ENCODE peak calls at places on chromosome 9, in six cellular contexts. A is Peyer's patch, N is endothelial cell, T is HFF-Myc, Q is brain microvascular endothelial cell, M is keratinocyte. W is an unnamed sample.

GRCh38 chr9:117929873-117930272 is 225.7 kb downstream of the TLR4 start:
- DNase-seq in A (no peak), N (no peak), T (no peak), Q (no peak), M (no peak), W (no peak)

GRCh38 chr9:96644137-96644536 is 11.0 kb downstream of the PRXL2C start:
- DNase-seq in A (no peak), N (no peak), T (no peak), Q (no peak), M (no peak), W (no peak)

GRCh38 chr9:35452481-35452880 is 37.4 kb upstream of the RUSC2 start:
- DNase-seq in A (no peak), N (no peak), T (no peak), Q (no peak), M (no peak), W (no peak)

GRCh38 chr9:22136446-22137140 is 127.5 kb upstream of the CDKN2B start:
- DNase-seq in A (no peak), N (no peak), T (no peak), Q (peak; percentile 93), M (peak; percentile 63), W (no peak)

GRCh38 chr9:106892632-106893031 is 29.7 kb downstream of the ZNF462 start:
- DNase-seq in A (no peak), N (no peak), T (peak; percentile 97), Q (peak; percentile 98), M (peak; percentile 98), W (no peak)

GRCh38 chr9:128694344-128694743 is 5.3 kb downstream of the SET start:
- DNase-seq in A (no peak), N (no peak), T (no peak), Q (no peak), M (no peak), W (no peak)

GRCh38 chr9:137136926-137137607 is 1.9 kb upstream of the GRIN1 start:
- DNase-seq in A (no peak), N (no peak), T (no peak), Q (no peak), M (no peak), W (no peak)

GRCh38 chr9:78238061-78239038 is 2.5 kb downstream of the CEP78 start:
- DNase-seq in A (no peak), N (no peak), T (no peak), Q (no peak), M (no peak), W (no peak)

GRCh38 chr9:112866662-112867274 is 23.9 kb downstream of the SLC46A2 start:
- DNase-seq in A (no peak), N (no peak), T (no peak), Q (no peak), M (peak; percentile 54), W (no peak)

GRCh38 chr9:136011703-136012496 is 50.7 kb upstream of the UBAC1 start:
- DNase-seq in A (peak; percentile 25), N (no peak), T (no peak), Q (peak; percentile 48), M (no peak), W (no peak)

GRCh38 chr9:107615325-107615724 is 125.8 kb upstream of the KLF4 start:
- DNase-seq in A (no peak), N (no peak), T (no peak), Q (no peak), M (no peak), W (no peak)

GRCh38 chr9:81559741-81560140 is 129.6 kb downstream of the TLE1 start:
- DNase-seq in A (no peak), N (no peak), T (peak; percentile 73), Q (peak; percentile 95), M (peak; percentile 45), W (no peak)

GRCh38 chr9:106701611-106702010 is 161.4 kb upstream of the ZNF462 start:
- DNase-seq in A (no peak), N (no peak), T (no peak), Q (no peak), M (no peak), W (no peak)

GRCh38 chr9:70534058-70534457 is 119.6 kb upstream of the KLF9 start:
- DNase-seq in A (no peak), N (no peak), T (no peak), Q (peak; percentile 52), M (no peak), W (no peak)

GRCh38 chr9:33025572-33026347 is 687 bp downstream of the DNAJA1 start:
- DNase-seq in A (peak; percentile 67), N (peak; percentile 80), T (no peak), Q (peak; percentile 24), M (no peak), W (peak; percentile 82)

GRCh38 chr9:131393622-131394463 is at the start of gene PRRC2B:
- DNase-seq in A (peak; percentile 84), N (peak; percentile 96), T (no peak), Q (peak; percentile 57), M (no peak), W (peak; percentile 96)

GRCh38 chr9:77892171-77892570 is 139.4 kb downstream of the GNAQ start:
- DNase-seq in A (no peak), N (no peak), T (no peak), Q (no peak), M (no peak), W (peak; percentile 41)

GRCh38 chr9:20464242-20464641 is 158.1 kb downstream of the MLLT3 start:
- DNase-seq in A (no peak), N (no peak), T (no peak), Q (no peak), M (no peak), W (no peak)

GRCh38 chr9:138065287-138065686 is 187.7 kb downstream of the CACNA1B start:
- DNase-seq in A (peak; percentile 3), N (no peak), T (no peak), Q (no peak), M (no peak), W (no peak)

GRCh38 chr9:72480931-72481330 is 40.5 kb upstream of the TMC1 start:
- DNase-seq in A (no peak), N (no peak), T (peak; percentile 17), Q (no peak), M (no peak), W (no peak)

GRCh38 chr9:71646131-71646530 is 122.2 kb downstream of the CEMIP2 start:
- DNase-seq in A (no peak), N (no peak), T (no peak), Q (no peak), M (no peak), W (no peak)

GRCh38 chr9:129885018-129885669 is 49.9 kb downstream of the USP20 start:
- DNase-seq in A (peak; percentile 61), N (no peak), T (no peak), Q (no peak), M (no peak), W (no peak)

DNA sequence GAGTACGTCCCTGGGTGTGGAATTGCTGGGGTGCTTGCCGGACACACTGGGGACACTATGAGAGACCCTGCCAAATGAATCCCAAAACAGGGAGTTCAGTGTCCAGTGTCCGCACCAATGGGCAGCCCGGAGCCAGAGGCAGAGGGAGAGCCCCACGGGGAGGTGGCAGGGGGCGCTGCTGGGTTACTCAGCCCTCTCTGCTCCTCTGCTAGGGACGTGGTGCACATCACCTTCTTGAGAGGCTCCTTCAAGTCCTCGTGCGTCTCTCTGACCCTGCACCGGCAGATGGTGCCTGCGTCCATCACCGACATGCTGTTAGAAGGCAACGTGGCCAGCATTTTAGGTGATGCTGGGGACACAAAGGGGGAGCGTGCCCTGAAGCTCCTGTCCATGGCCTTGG is 20.8 kb downstream of the STKLD1 start:
- DNase-seq in A (no peak), N (peak; percentile 65), T (no peak), Q (peak; percentile 6), M (no peak), W (no peak)
- TF ChIP-seq CTCF in A (peak; percentile 16), N (peak; percentile 13), T (peak; percentile 59), Q (peak; percentile 65), M (peak; percentile 51), W (peak; percentile 40)

DNA sequence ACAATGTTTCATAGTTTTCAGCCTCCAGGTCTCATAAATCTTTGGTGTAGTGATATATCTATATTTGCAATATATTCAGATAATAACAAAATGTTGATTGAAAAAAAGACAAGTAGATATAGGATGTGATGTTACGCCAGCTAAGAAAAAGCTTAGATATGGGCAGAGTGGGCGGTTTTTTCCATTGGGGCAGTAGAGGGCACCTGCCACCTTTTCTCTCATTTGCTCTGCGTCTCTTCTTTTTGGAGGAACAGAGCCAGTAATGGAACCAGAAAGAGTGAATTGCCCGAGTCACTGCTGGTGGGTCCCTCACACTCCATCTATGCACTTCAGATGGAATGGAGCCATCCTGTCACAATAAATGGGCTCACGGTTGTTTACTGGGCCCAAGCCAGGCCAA is 62.1 kb upstream of the FANCC start:
- DNase-seq in A (no peak), N (no peak), T (no peak), Q (no peak), M (no peak), W (no peak)
- TF ChIP-seq CTCF in A (peak; percentile 5), N (no peak), T (no peak), Q (no peak), M (no peak), W (no peak)

DNA sequence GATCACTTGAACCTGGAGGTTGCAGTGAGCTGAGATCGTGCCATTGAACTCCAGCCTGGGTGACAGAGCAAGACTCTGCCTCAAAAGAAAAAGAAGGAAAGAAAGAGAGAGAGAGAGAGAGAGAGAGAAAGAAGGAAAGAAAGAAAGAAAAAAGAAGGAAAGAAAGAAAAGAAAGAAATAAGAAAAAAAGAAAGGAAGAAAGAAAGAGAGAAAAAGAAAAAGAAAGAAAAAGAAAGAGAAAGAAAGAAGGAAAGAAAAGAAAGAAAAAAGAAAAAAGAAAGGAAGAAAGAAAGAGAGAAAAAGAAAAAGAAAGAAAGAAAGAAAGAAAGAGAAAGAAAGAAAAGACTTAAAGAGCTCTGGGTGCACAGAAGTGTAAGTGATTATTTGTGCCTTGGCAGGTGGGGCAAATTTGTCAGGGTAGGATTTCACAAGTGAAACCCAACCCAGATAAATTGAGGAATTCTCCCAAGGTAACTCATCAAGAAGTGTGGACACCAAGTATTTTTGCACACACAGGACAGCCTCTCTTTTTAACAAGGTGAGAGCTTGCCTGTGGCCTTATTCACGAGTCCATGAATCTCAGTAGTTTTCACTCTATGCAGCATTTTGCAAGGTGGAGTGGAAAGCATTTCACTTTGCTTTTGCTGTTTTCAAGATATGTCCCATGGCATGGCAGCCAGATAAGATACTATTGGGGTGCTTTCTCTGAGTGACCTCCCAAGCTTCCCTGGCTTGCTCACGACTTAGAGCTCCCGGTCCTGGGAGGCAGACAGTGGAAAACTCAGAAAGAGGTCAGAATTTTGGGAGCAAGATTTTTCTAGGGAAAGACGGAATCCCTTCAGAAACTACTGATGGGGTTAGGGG is 57.8 kb downstream of the C9orf153 start:
- DNase-seq in A (no peak), N (no peak), T (no peak), Q (no peak), M (no peak), W (no peak)
- TF ChIP-seq CTCF in A (no peak), N (no peak), T (no peak), Q (no peak), M (no peak), W (peak; percentile 0)

DNA sequence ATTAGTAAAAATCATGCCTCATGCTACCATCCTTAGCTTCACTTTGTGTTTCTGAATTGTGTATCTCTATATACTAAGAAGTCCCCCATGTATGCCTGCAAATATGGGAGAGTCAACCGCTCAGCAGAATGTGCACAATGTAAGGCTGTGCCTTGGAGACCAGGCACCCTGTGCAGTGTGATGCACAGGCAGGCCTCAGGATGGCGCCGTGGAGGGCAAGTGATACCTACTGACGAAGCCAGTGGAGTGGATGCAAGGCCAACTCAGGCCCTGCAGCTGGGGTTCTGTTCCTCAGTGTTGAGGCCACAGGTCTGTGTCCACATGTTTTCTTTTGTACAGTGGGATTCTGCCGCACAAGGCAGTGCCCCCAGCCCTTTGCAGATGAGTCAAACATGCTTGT is 28.4 kb downstream of the SYK start:
- DNase-seq in A (no peak), N (no peak), T (no peak), Q (no peak), M (no peak), W (no peak)
- TF ChIP-seq CTCF in A (no peak), N (peak; percentile 21), T (no peak), Q (no peak), M (no peak), W (peak; percentile 14)